ENCODE peak calls at places on chromosomes 2 and 18, in ten cellular contexts. K is right lobe of liver; I is GM06990; L is tibial nerve; W is T-cell; J is activated CD4-positive, alpha-beta T cell treated with anti-CD3 and anti-CD28 coated beads, Interleukin-2, amount 50 U/mL, for 48 hours; Z is fibroblast of the aortic adventitia; D is AG04450; M is NCI-H1092 treated with DMSO at 0.1 percent for 48 hours; N is SK-N-SH. H is an unnamed sample.

GRCh38 chr2:72081450-72081849 is 66.2 kb downstream of the CYP26B1 start:
- DNase-seq in K (no peak), I (no peak), L (no peak), W (no peak), J (no peak), Z (peak; percentile 45), D (no peak), M (no peak), N (no peak), H (no peak)

GRCh38 chr2:230158468-230158867 is 61.3 kb downstream of the SP110 start:
- DNase-seq in K (no peak), I (no peak), L (no peak), W (no peak), J (no peak), Z (no peak), D (no peak), M (no peak), N (no peak), H (no peak)

GRCh38 chr18:79612291-79613108 is 67.1 kb upstream of the CTDP1 start:
- DNase-seq in K (peak; percentile 42), I (no peak), L (no peak), W (no peak), J (no peak), Z (no peak), D (no peak), M (no peak), N (no peak), H (no peak)

GRCh38 chr18:75034937-75035336 is 174.0 kb downstream of the PTGR3 start:
- DNase-seq in K (no peak), I (no peak), L (no peak), W (no peak), J (no peak), Z (no peak), D (no peak), M (no peak), N (no peak), H (no peak)

GRCh38 chr2:191892391-191892790 is 45.5 kb upstream of the CAVIN2 start:
- DNase-seq in K (no peak), I (no peak), L (no peak), W (no peak), J (no peak), Z (peak; percentile 87), D (peak; percentile 54), M (no peak), N (no peak), H (no peak)

GRCh38 chr18:37476182-37476581 is 89.4 kb downstream of the CELF4 start:
- DNase-seq in K (no peak), I (no peak), L (no peak), W (no peak), J (peak; percentile 11), Z (peak; percentile 16), D (no peak), M (peak; percentile 48), N (peak; percentile 62), H (no peak)

GRCh38 chr2:197306691-197307030 is 3.9 kb downstream of the ANKRD44 start:
- DNase-seq in K (peak; percentile 74), I (no peak), L (no peak), W (no peak), J (peak; percentile 47), Z (peak; percentile 13), D (no peak), M (no peak), N (no peak), H (peak; percentile 88)

GRCh38 chr2:235223011-235223410 is 270.8 kb upstream of the AGAP1 start:
- DNase-seq in K (no peak), I (no peak), L (no peak), W (no peak), J (no peak), Z (no peak), D (no peak), M (no peak), N (peak; percentile 71), H (no peak)

GRCh38 chr2:4135765-4136164 is 432.4 kb downstream of the DCDC2C start:
- DNase-seq in K (no peak), I (no peak), L (no peak), W (no peak), J (no peak), Z (no peak), D (no peak), M (no peak), N (no peak), H (no peak)

GRCh38 chr2:207746131-207746530 is 23.6 kb downstream of the FZD5 start:
- DNase-seq in K (no peak), I (peak; percentile 20), L (no peak), W (peak; percentile 24), J (peak; percentile 37), Z (peak; percentile 83), D (peak; percentile 53), M (peak; percentile 46), N (peak; percentile 64), H (no peak)

GRCh38 chr2:45120546-45120945 is 111.3 kb upstream of the SIX2 start:
- DNase-seq in K (no peak), I (no peak), L (no peak), W (no peak), J (no peak), Z (no peak), D (no peak), M (no peak), N (no peak), H (no peak)

GRCh38 chr2:70962885-70963878 is 15.2 kb upstream of the ANKRD53 start:
- DNase-seq in K (no peak), I (no peak), L (no peak), W (no peak), J (no peak), Z (no peak), D (no peak), M (no peak), N (peak; percentile 17), H (peak; percentile 60)